ENCODE peak calls at places on chromosomes 4 and X, in six cellular contexts. N is cardiac muscle cell, I is H1, B is breast epithelium, T is pancreas, D is IMR-90. Q is an unnamed sample.

GRCh38 chr4:83639849-83640493 is 104.1 kb downstream of the GPAT3 start:
- DNase-seq in I (peak), N (peak), T (peak), D (peak), B (peak), Q (no peak)

GRCh38 chr4:124803641-124804040 is 91.1 kb upstream of the ANKRD50 start:
- DNase-seq in T (no peak), I (no peak), B (no peak), N (no peak), D (peak), Q (no peak)

GRCh38 chrX:132270699-132271098 is 51.5 kb upstream of the RAP2C start:
- DNase-seq in N (no peak), B (peak), I (no peak), D (peak), T (no peak), Q (no peak)

GRCh38 chr4:159077702-159078495 is 25.0 kb upstream of the RAPGEF2 start:
- DNase-seq in T (no peak), B (peak), D (peak), N (no peak), I (no peak), Q (no peak)

GRCh38 chr4:89509708-89510269 is 202.2 kb upstream of the GPRIN3 start:
- DNase-seq in T (no peak), B (no peak), N (no peak), D (peak), I (no peak), Q (no peak)

GRCh38 chr4:74112399-74113090 is 13.6 kb upstream of the CXCL2 start:
- DNase-seq in B (peak), N (no peak), I (no peak), D (peak), T (no peak), Q (no peak)

GRCh38 chrX:131841496-131842410 is 181.3 kb upstream of the STK26 start:
- DNase-seq in B (no peak), T (no peak), I (peak), N (peak), D (peak), Q (no peak)

GRCh38 chrX:45068555-45068954 is 132.1 kb downstream of the DIPK2B start:
- DNase-seq in N (no peak), B (no peak), T (no peak), D (no peak), I (no peak), Q (no peak)

GRCh38 chr4:168797176-168797575 is 212.9 kb downstream of the CBR4 start:
- DNase-seq in T (no peak), I (no peak), B (no peak), N (no peak), D (peak), Q (no peak)

GRCh38 chr4:120636120-120636630 is 286.4 kb downstream of the PRDM5 start:
- DNase-seq in D (no peak), I (no peak), B (no peak), T (no peak), N (no peak), Q (no peak)

GRCh38 chr4:127781303-127782024 is 658 bp upstream of the HSPA4L start:
- DNase-seq in I (no peak), B (peak), N (peak), T (no peak), D (peak), Q (peak)

GRCh38 chrX:72245461-72246089 is 6.7 kb upstream of the ERCC6L start:
- DNase-seq in B (peak), N (peak), D (peak), I (peak), T (peak), Q (peak)

GRCh38 chr4:16585053-16585452 is 313.4 kb downstream of the LDB2 start:
- DNase-seq in D (no peak), T (no peak), B (no peak), N (no peak), I (no peak), Q (no peak)

GRCh38 chr4:54091637-54092404 is 8.1 kb upstream of the GSX2 start:
- DNase-seq in D (peak), I (peak), N (peak), B (peak), T (peak), Q (peak)

GRCh38 chr4:152938237-152938969 is 2.3 kb downstream of the FHDC1 start:
- DNase-seq in B (no peak), T (no peak), I (no peak), N (no peak), D (no peak), Q (no peak)

GRCh38 chr4:9703391-9703790 is 78.0 kb upstream of the DRD5 start:
- DNase-seq in T (no peak), D (no peak), N (peak), B (peak), I (peak), Q (peak)

GRCh38 chr4:61770456-61770855 is 570.3 kb downstream of the ADGRL3 start:
- DNase-seq in B (no peak), D (no peak), N (no peak), T (no peak), I (no peak), Q (no peak)

GRCh38 chr4:105971032-105971431 is 75.8 kb downstream of the NPNT start:
- DNase-seq in D (no peak), B (no peak), I (no peak), T (no peak), N (no peak), Q (no peak)

GRCh38 chrX:16638533-16638932 is 11.4 kb upstream of the S100G start:
- DNase-seq in N (no peak), B (no peak), T (no peak), D (no peak), I (no peak), Q (no peak)

GRCh38 chrX:132631579-132632232 is 142.9 kb upstream of the MBNL3 start:
- DNase-seq in I (no peak), N (peak), D (peak), B (no peak), T (no peak), Q (no peak)

GRCh38 chr4:47032405-47033106 is 1.2 kb downstream of the GABRB1 start:
- DNase-seq in D (peak), T (peak), I (peak), N (peak), B (no peak), Q (peak)

GRCh38 chr4:8236141-8236919 is 33.2 kb upstream of the HTRA3 start:
- DNase-seq in I (no peak), B (no peak), N (no peak), T (no peak), D (no peak), Q (peak)

GRCh38 chrX:107773206-107773605 is 2.4 kb downstream of the TSC22D3 start:
- DNase-seq in B (no peak), T (peak), D (no peak), I (no peak), N (peak), Q (no peak)

GRCh38 chr4:72207196-72207595 is 175.4 kb downstream of the NPFFR2 start:
- DNase-seq in D (no peak), N (no peak), B (no peak), T (no peak), I (no peak), Q (no peak)

GRCh38 chr4:99723555-99724450 is 66.2 kb upstream of the C4orf54 start:
- DNase-seq in D (peak), I (no peak), N (no peak), B (no peak), T (peak), Q (peak)

GRCh38 chr4:71400788-71401187 is 62.0 kb downstream of the SLC4A4 start:
- DNase-seq in N (no peak), B (no peak), D (no peak), T (no peak), I (no peak), Q (no peak)

GRCh38 chr4:28886934-28887333 is 1833.2 kb upstream of the PCDH7 start:
- DNase-seq in B (no peak), T (no peak), I (no peak), D (peak), N (no peak), Q (no peak)

GRCh38 chr4:150570123-150570522 is 11.8 kb upstream of the MAB21L2 start:
- DNase-seq in B (no peak), N (no peak), T (no peak), I (no peak), D (no peak), Q (no peak)

GRCh38 chr4:133775881-133776280 is 425.7 kb downstream of the PABPC4L start:
- DNase-seq in I (no peak), N (no peak), B (no peak), T (no peak), D (peak), Q (no peak)

GRCh38 chr4:57119054-57119651 is 9.0 kb upstream of the IGFBP7 start:
- DNase-seq in N (no peak), D (peak), T (no peak), B (peak), I (no peak), Q (no peak)

GRCh38 chr4:44535981-44536380 is 87.4 kb upstream of the KCTD8 start:
- DNase-seq in B (no peak), D (no peak), T (no peak), I (no peak), N (no peak), Q (no peak)

GRCh38 chr4:67727124-67727850 is 26.3 kb upstream of the UBA6 start:
- DNase-seq in B (no peak), D (peak), T (no peak), I (no peak), N (no peak), Q (no peak)

GRCh38 chr4:13701937-13702446 is 74.5 kb upstream of the BOD1L1 start:
- DNase-seq in T (no peak), N (no peak), I (no peak), B (no peak), D (peak), Q (no peak)

GRCh38 chr4:118327554-118328241 is 25.1 kb downstream of the PRSS12 start:
- DNase-seq in B (no peak), N (no peak), I (no peak), D (peak), T (no peak), Q (no peak)

GRCh38 chr4:10803944-10804343 is 119.4 kb upstream of the CLNK start:
- DNase-seq in D (no peak), B (no peak), N (no peak), T (no peak), I (no peak), Q (no peak)

GRCh38 chr4:77773101-77773500 is 46.1 kb downstream of the CNOT6L start:
- DNase-seq in T (no peak), D (peak), B (no peak), I (no peak), N (no peak), Q (no peak)

GRCh38 chr4:11367371-11367770 is 61.3 kb downstream of the HS3ST1 start:
- DNase-seq in D (peak), N (peak), B (peak), T (peak), I (no peak), Q (no peak)

DNA sequence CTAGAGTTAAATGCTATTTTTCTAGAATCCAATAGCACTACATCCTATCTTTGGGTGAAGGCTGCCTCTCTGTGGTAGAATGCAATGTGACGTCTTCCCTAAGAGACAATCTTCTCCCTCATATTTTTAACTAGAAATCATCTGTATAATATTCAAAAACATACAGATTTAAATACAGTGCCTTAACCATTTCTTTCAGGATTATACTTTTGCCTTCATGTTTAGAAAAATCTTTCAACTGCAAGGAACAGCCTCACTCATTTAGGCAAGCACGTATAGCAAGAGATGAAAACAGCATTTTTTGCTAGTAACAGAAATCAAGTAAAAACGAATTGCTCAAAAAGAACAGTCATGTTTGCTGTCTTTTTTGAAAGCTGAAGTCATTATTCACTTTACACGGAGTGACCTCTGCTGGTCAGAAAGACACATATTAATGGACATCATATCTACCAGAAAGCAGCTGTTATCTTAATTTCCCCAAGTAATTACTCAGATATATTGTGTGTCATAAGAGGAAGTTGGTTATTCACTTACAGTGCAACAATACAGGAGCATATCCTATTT is 422.3 kb downstream of the STPG2 start:
- DNase-seq in N (no peak), B (no peak), D (no peak), T (no peak), I (no peak), Q (no peak)
- TF ChIP-seq CTCF in N (peak), B (peak), D (no peak), T (no peak), I (peak), Q (no peak)

DNA sequence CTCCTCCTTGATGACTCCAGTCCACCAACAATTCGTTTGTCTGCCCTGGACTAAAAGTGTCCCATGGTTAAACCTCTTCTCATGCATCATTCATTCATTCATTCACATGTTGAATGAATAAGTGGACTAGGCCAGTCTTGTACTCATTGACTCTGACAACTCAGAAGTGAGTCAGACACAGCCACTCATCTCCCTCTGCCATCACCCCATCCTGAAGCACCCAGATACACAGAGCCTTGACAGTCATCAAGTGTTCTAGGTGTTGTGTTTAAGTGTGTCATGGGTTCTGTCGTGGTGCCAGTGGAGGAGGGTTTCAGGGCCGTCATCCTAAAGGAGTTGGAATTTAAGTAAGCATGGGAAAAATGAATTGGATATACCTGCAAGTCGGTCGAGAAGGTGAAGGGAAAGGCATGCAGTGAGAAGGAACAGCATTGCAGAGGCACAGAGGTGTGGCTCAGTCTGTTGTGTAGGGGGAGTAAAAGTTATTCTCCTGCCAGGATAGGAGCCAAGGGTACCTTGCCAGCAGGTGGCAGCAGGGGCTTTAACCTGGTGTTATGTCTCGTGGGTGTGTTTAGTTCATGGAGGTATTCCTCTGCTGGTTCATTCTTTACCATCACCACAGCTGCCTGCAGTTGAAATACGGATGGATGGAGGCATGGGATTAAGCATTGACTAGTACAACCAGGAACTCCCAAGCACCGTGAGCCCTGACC is 18.3 kb downstream of the MAGED2 start:
- DNase-seq in D (peak), T (no peak), I (no peak), N (no peak), B (no peak), Q (no peak)
- TF ChIP-seq CTCF in D (no peak), T (no peak), I (peak), N (no peak), B (no peak), Q (no peak)

GRCh38 chrX:36908801-36909403 is 99.3 kb upstream of the FAM47C start:
- DNase-seq in D (peak), N (peak), I (no peak), B (no peak), T (no peak), Q (no peak)
- TF ChIP-seq CTCF in D (peak), N (peak), I (peak), B (no peak), T (peak), Q (peak)

DNA sequence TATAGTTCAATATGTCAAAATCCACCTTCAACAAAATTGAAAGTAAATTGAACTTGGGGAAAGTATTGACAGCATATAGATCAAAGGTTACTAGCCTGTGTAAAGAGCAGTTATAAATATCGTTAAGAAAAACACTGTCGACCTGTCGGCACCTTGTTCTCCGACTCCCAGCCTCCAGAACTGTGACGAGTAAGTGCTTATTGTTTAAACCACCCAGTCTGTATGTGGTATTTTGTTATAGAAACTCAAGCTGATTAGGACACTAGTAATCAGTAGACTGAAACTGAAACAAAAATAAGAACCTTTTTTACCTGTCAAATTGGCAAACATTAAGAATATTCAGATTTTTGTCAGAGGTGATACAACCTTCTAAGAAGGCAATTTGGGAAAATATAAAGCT is 17.0 kb downstream of the HTT start:
- DNase-seq in I (no peak), T (no peak), N (no peak), D (no peak), B (no peak), Q (no peak)
- TF ChIP-seq CTCF in I (no peak), T (no peak), N (no peak), D (no peak), B (no peak), Q (no peak)

GRCh38 chr4:25423548-25423947 is 46.5 kb downstream of the ANAPC4 start:
- DNase-seq in N (no peak), B (no peak), I (no peak), D (no peak), T (no peak), Q (no peak)

GRCh38 chr4:25421819-25422511 is 44.9 kb downstream of the ANAPC4 start:
- DNase-seq in B (no peak), T (no peak), I (no peak), D (no peak), N (no peak), Q (no peak)

GRCh38 chr4:25427871-25428270 is 50.8 kb downstream of the ANAPC4 start:
- DNase-seq in D (no peak), N (no peak), B (no peak), T (no peak), I (no peak), Q (no peak)

GRCh38 chr4:25425361-25425760 is 48.3 kb downstream of the ANAPC4 start:
- DNase-seq in N (no peak), T (no peak), B (no peak), I (no peak), D (no peak), Q (no peak)

DNA sequence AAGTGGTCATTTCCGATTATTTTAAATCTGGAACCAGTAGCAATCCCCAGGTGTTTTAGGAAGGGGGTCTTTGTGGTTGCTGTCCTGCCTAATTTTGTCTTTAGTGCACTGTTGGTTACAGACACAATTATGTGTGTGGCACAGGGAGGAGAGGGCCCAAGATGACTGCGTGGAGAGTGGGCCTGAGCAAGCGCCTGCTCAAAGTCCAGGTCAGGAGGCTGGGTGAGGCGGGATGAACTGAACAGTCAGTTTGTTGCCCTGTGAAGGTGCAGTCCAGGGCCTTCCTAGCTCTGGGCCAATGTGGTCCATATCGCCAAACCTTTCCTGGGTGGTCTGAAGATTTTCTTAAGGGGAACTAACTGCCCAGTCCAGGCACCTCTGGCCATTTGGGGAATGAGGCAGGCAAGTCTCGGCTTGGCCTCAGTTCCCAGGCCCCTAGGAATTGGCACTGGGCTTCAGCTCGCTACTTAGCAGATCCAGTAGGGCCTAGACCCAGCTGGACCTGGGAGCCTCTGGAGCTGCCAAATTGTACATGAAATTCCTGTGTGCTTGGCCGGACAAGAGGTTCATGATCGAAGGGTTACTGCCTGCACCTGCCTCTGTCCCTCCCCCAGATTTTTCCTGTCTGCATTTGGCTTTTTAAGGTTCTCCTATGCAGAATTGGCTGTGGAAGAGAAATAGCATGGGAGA is 47.6 kb downstream of the ANAPC4 start:
- DNase-seq in I (no peak), T (no peak), D (no peak), N (no peak), B (no peak), Q (no peak)
- TF ChIP-seq CTCF in I (no peak), T (no peak), D (no peak), N (no peak), B (no peak), Q (no peak)

Q was measured in lower lobe of right lung.